ENCODE peak calls at places on chromosomes 5 and 9, in six cellular contexts. M, U, N, O, Q and G are unnamed samples.
A peak's percentile ranks its signal among the peaks of the same experiment; 100 is the strongest.

GRCh38 chr5:59133801-59134261 is 551.0 kb downstream of the RAB3C start:
- DNase-seq in M (peak; percentile 91), U (peak; percentile 37), N (peak; percentile 21), O (no peak), Q (peak; percentile 6), G (peak; percentile 84)

GRCh38 chr9:13386935-13387667 is 107.6 kb upstream of the MPDZ start:
- DNase-seq in M (peak; percentile 84), U (no peak), N (no peak), O (no peak), Q (no peak), G (no peak)

GRCh38 chr5:16489322-16489791 is 23.8 kb upstream of the ZNF622 start:
- DNase-seq in M (peak; percentile 74), U (peak; percentile 52), N (peak; percentile 70), O (no peak), Q (peak; percentile 84), G (peak; percentile 66)

GRCh38 chr5:165209101-165209727 is 1703.8 kb downstream of the MAT2B start:
- DNase-seq in M (peak; percentile 71), U (peak; percentile 2), N (peak; percentile 46), O (no peak), Q (peak; percentile 53), G (peak; percentile 33)

GRCh38 chr5:107809201-107810034 is 138.7 kb upstream of the EFNA5 start:
- DNase-seq in M (peak; percentile 38), U (no peak), N (no peak), O (no peak), Q (no peak), G (no peak)

GRCh38 chr9:112705773-112706427 is 12.0 kb downstream of the INIP start:
- DNase-seq in M (peak; percentile 64), U (peak; percentile 21), N (peak; percentile 71), O (no peak), Q (peak; percentile 35), G (peak; percentile 83)

GRCh38 chr9:71249729-71250317 is 128.4 kb upstream of the TRPM3 start:
- DNase-seq in M (peak; percentile 75), U (peak; percentile 53), N (peak; percentile 78), O (peak; percentile 25), Q (peak; percentile 74), G (peak; percentile 70)

GRCh38 chr9:84668204-84669007 is 1.1 kb upstream of the NTRK2 start:
- DNase-seq in M (peak; percentile 44), U (peak; percentile 74), N (peak; percentile 88), O (no peak), Q (peak; percentile 33), G (peak; percentile 77)

GRCh38 chr5:179255527-179256228 is 89.6 kb downstream of the ADAMTS2 start:
- DNase-seq in M (no peak), U (no peak), N (no peak), O (no peak), Q (no peak), G (no peak)

GRCh38 chr5:1876708-1877433 is 5.9 kb downstream of the IRX4 start:
- DNase-seq in M (no peak), U (no peak), N (no peak), O (no peak), Q (no peak), G (no peak)
- TF ChIP-seq EZH2 in M (peak; percentile 91), U (no peak), N (no peak), O (no peak), Q (no peak), G (peak; percentile 79)

GRCh38 chr9:35681341-35682002 is 7.7 kb downstream of the CA9 start:
- DNase-seq in M (no peak), U (no peak), N (no peak), O (no peak), Q (no peak), G (no peak)
- H3K27ac ChIP-seq in M (peak overlapping the region; percentile 5), U (no peak overlapping the region), N (no peak overlapping the region), O (no peak overlapping the region), Q (no peak overlapping the region), G (no peak overlapping the region)

GRCh38 chr9:121499427-121500164 is at the start of gene GGTA1:
- DNase-seq in M (peak; percentile 53), U (peak; percentile 50), N (peak; percentile 81), O (peak; percentile 55), Q (peak; percentile 32), G (peak; percentile 31)

GRCh38 chr9:121499177-121499426 is 542 bp downstream of the GGTA1 start:
- DNase-seq in M (no peak), U (no peak), N (no peak), O (no peak), Q (no peak), G (no peak)

GRCh38 chr9:121498150-121498486 is 1.5 kb downstream of the GGTA1 start:
- DNase-seq in M (peak; percentile 73), U (peak; percentile 70), N (peak; percentile 85), O (peak; percentile 62), Q (peak; percentile 76), G (peak; percentile 91)

GRCh38 chr9:121500165-121500478 is 478 bp upstream of the GGTA1 start:
- DNase-seq in M (no peak), U (no peak), N (no peak), O (no peak), Q (no peak), G (no peak)

GRCh38 chr9:121498487-121499176 is 1.0 kb downstream of the GGTA1 start:
- DNase-seq in M (peak; percentile 59), U (peak; percentile 43), N (peak; percentile 23), O (no peak), Q (peak; percentile 21), G (peak; percentile 47)
- TF ChIP-seq EZH2 in M (no peak), U (no peak), N (peak; percentile 31), O (peak; percentile 72), Q (no peak), G (no peak)

DNA sequence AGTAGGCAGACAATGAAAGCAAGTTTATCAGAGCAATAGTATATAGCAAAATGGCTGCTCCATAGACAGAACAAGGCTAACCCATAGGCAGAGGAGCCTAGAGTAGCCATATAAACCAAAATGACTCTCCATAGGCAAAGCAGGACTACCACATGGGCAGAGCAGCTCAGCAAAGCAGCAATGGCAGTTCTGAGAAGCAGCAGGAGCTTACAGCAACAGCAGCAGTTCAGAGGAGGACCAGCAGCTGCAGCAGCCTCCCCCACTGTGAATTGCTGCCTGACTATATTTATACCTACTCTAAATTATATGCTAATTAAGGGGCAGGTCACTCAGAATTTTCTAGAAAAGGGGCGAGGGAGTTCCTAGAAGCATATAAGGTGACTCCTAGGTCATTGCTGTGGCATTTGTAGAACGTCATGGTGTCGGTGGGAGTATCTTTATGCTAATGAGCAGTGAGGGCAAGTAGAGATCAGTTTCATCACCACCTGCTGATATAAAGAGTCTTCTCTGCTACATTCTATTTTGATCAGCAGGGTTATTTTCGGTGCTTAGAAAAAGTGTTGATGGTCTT is 1115.5 kb downstream of the DTWD2 start:
- DNase-seq in M (no peak), U (no peak), N (no peak), O (no peak), Q (no peak), G (no peak)
- H3K27ac ChIP-seq in M (no peak overlapping the region), U (no peak overlapping the region), N (no peak overlapping the region), O (no peak overlapping the region), Q (no peak overlapping the region), G (no peak overlapping the region)

GRCh38 chr9:109776391-109776790 is 3.6 kb upstream of the PALM2AKAP2 start:
- DNase-seq in M (no peak), U (peak; percentile 59), N (no peak), O (no peak), Q (no peak), G (no peak)

GRCh38 chr9:109780453-109781033 is 545 bp downstream of the PALM2AKAP2 start:
- DNase-seq in M (peak; percentile 39), U (peak; percentile 42), N (no peak), O (no peak), Q (peak; percentile 2), G (no peak)

GRCh38 chr9:109781086-109781485 is 1.1 kb downstream of the PALM2AKAP2 start:
- DNase-seq in M (peak; percentile 54), U (no peak), N (no peak), O (no peak), Q (no peak), G (no peak)

GRCh38 chr9:109781541-109782197 is 1.7 kb downstream of the PALM2AKAP2 start:
- DNase-seq in M (peak; percentile 47), U (no peak), N (no peak), O (no peak), Q (no peak), G (no peak)

DNA sequence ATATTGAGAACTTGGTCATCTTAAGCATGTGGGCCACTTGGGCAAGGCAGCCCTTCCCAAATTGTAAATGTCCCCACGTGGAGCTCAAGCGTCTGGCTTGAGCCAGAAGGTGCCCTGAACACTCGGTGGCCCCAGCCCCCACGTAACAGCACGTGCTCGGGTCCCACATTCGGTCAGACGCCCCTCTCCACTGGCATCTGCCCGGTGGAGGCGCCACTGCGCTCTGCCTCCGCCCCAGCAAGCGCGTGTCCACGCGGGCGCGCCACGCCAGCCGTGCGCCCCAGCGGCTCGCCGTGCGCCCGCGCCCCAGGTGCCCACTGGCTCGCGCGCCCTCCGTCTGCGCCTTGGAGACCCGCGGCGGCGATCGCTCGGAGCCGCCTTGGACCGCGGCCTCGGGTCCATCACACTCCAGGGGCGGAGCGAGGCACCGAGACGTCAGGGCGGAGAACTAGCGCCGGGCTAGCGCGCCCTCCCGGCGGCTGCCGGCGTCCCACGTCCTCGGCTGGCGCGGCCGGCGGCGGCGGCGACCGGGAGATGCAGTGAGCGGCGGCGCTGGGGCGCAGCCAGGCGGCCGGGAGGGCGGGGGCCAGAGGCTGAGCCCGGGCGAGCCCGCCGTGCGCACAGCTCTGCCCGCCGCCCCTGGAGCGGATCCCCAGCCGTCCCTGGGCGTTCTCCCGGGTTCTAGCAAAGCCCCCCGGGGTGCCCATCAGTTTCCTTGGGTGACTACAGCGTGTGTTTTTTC is at the start of gene PALM2AKAP2:
- DNase-seq in M (peak; percentile 64), U (peak; percentile 73), N (peak; percentile 87), O (no peak), Q (peak; percentile 58), G (peak; percentile 65)
- TF ChIP-seq EZH2 in M (no peak), U (no peak), N (no peak), O (no peak), Q (no peak), G (no peak)

GRCh38 chr9:92716557-92716956 is 46.6 kb upstream of the IPPK start:
- DNase-seq in M (peak; percentile 29), U (peak; percentile 46), N (peak; percentile 74), O (peak; percentile 82), Q (peak; percentile 62), G (peak; percentile 54)
- H3K27ac ChIP-seq in M (no peak overlapping the region), U (peak overlapping the region; percentile 29), N (no peak overlapping the region), O (no peak overlapping the region), Q (no peak overlapping the region), G (no peak overlapping the region)